ENCODE peak calls at places on chromosome 22, in seven cellular contexts. U is dorsolateral prefrontal cortex, N is AG10803, I is foreskin fibroblast, B is tibial nerve, P is cardiac muscle cell, G is fibroblast of lung. W is an unnamed sample.

GRCh38 chr22:31308181-31308580 is 15.9 kb upstream of the PIK3IP1 start:
- DNase-seq in B (no peak), N (no peak), G (no peak), I (no peak), U (no peak), P (no peak), W (no peak)

GRCh38 chr22:37193629-37194191 is 5.7 kb upstream of the C1QTNF6 start:
- DNase-seq in G (no peak), N (peak; percentile 17), U (no peak), P (no peak), B (no peak), I (no peak), W (no peak)

GRCh38 chr22:37176464-37177061 is 11.5 kb downstream of the C1QTNF6 start:
- DNase-seq in N (peak; percentile 92), B (peak; percentile 69), I (peak; percentile 83), G (peak; percentile 86), P (no peak), U (no peak), W (peak; percentile 24)

GRCh38 chr22:32917577-32918375 is 116.3 kb downstream of the TIMP3 start:
- DNase-seq in I (no peak), G (no peak), B (no peak), U (no peak), N (no peak), P (peak; percentile 29), W (no peak)

GRCh38 chr22:49182416-49182815 is 645.3 kb downstream of the BRD1 start:
- DNase-seq in G (no peak), B (no peak), I (no peak), P (no peak), N (no peak), U (no peak), W (no peak)

GRCh38 chr22:49352361-49353169 is 475.1 kb downstream of the BRD1 start:
- DNase-seq in G (no peak), U (no peak), P (no peak), N (no peak), I (no peak), B (no peak), W (no peak)

GRCh38 chr22:46107089-46107664 is 43.1 kb upstream of the PPARA start:
- DNase-seq in U (peak; percentile 75), G (no peak), N (no peak), B (no peak), I (no peak), P (no peak), W (no peak)

GRCh38 chr22:47299879-47300697 is 537.6 kb downstream of the TBC1D22A start:
- DNase-seq in B (no peak), P (no peak), G (no peak), U (no peak), I (no peak), N (no peak), W (no peak)

GRCh38 chr22:24831678-24832077 is 25.7 kb downstream of the SGSM1 start:
- DNase-seq in U (no peak), B (no peak), N (no peak), P (no peak), I (no peak), G (no peak), W (no peak)

GRCh38 chr22:33018232-33018864 is 39.8 kb downstream of the SYN3 start:
- DNase-seq in P (peak; percentile 66), U (peak; percentile 29), B (peak; percentile 76), N (peak; percentile 40), I (no peak), G (peak; percentile 45), W (no peak)

GRCh38 chr22:46941958-46942815 is 179.7 kb downstream of the TBC1D22A start:
- DNase-seq in G (no peak), P (no peak), I (no peak), U (no peak), B (peak; percentile 21), N (peak; percentile 44), W (peak; percentile 22)

GRCh38 chr22:35961480-35961902 is 67.1 kb downstream of the RBFOX2 start:
- DNase-seq in I (peak; percentile 84), B (no peak), N (peak; percentile 82), U (peak; percentile 82), P (peak; percentile 45), G (peak; percentile 66), W (peak; percentile 64)

GRCh38 chr22:30267382-30268302 is 991 bp upstream of the OSM start:
- DNase-seq in G (no peak), B (no peak), I (no peak), N (no peak), P (no peak), U (no peak), W (no peak)

GRCh38 chr22:21624120-21624879 is 5.5 kb downstream of the YDJC start:
- DNase-seq in U (peak; percentile 35), P (peak; percentile 37), G (peak; percentile 38), I (peak; percentile 22), N (no peak), B (no peak), W (no peak)

GRCh38 chr22:37273846-37274225 is 8.5 kb upstream of the CYTH4 start:
- DNase-seq in I (no peak), P (no peak), U (no peak), G (no peak), N (no peak), B (no peak), W (no peak)

GRCh38 chr22:45329536-45329936 is 19.8 kb downstream of the FAM118A start:
- DNase-seq in I (no peak), N (peak; percentile 23), P (no peak), B (no peak), G (no peak), U (peak; percentile 67), W (no peak)

GRCh38 chr22:46295277-46295971 is 1.2 kb upstream of the GTSE1 start:
- DNase-seq in I (no peak), P (no peak), N (no peak), B (no peak), G (no peak), U (no peak), W (no peak)

GRCh38 chr22:39090426-39091064 is 6.5 kb upstream of the APOBEC3H start:
- DNase-seq in B (no peak), P (no peak), I (no peak), U (no peak), G (no peak), N (no peak), W (no peak)
- H3K4me3 ChIP-seq in B (no peak overlapping the region), P (no peak overlapping the region), I (no peak overlapping the region), U (no peak overlapping the region), G (no peak overlapping the region), N (no peak overlapping the region), W (no peak overlapping the region)

DNA sequence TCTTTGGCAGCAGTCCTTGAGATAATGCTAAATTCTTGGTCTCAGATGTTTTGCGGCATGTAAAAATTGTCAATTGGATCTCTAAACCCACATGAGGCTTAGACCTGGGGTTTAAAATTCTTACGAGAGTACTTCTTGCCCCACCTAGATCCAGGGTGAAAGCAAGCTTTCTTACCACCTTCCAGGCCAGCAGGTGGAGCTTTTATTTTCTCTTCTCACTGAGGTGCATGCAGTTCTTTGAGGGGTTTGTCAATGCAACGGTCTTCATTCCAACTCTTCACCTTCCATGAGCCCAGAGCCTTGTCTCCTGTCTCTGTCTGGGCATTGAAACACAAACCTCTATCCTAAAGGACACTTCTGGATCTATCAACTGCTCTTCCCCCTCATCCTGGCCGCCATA is 154.1 kb downstream of the MYO18B start:
- DNase-seq in B (no peak), P (no peak), I (no peak), G (no peak), N (no peak), U (no peak), W (no peak)
- TF ChIP-seq CTCF in B (no peak), P (no peak), I (no peak), G (no peak), N (no peak), U (no peak), W (no peak)

DNA sequence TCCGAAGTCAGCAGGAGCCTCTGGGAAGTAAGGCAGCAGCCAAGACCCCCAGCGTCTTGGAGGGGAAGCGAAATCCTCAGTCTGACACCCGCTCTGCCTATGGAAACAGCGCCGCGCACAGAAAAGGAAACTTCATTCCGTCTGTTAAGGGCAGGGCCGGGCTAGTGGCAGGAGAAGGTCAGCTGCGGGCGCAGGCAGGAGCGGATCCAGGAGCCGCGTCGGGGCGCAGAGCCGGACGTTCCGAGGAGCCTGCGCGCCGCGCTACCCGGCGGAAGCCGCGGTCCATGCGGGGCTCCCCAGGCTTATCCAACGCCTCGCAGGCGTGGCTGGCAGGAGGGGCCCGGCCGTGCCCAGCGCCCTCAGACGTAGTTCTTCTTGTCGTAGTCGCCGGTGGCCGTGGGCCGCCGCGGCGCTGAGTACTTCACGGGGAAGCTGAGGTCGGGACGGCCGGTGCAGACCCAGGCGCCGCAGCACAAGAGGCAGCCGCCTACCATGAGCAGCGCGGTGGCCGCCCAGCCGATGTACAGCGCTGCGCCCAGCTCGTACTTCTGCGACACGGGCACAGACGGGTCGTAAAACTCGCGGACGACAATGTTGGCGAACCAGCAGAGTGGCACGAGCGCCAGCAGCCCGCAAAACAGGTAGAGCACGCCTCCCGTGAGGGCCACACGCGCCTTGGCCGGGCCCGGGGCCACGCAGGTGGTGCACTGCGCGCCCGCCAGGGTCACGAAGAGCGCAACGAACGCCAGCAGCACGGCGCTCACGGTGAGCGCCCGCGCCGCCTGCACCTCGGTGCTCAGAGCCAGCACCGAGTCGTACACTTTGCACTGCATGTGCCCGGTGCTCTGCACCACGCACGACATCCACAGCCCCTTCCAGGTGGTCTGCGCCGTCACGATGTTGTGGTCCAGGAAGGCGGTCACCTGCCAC is 705 bp downstream of the CLDN5 start:
- DNase-seq in I (peak; percentile 29), P (peak; percentile 52), G (peak; percentile 26), U (no peak), N (peak; percentile 23), B (no peak), W (no peak)
- H3K4me3 ChIP-seq in I (peak overlapping the region; percentile 22), P (peak overlapping the region; percentile 24), G (no peak overlapping the region), U (peak overlapping the region; percentile 62), N (peak overlapping the region; percentile 9), B (peak overlapping the region; percentile 43), W (peak overlapping the region; percentile 37)

DNA sequence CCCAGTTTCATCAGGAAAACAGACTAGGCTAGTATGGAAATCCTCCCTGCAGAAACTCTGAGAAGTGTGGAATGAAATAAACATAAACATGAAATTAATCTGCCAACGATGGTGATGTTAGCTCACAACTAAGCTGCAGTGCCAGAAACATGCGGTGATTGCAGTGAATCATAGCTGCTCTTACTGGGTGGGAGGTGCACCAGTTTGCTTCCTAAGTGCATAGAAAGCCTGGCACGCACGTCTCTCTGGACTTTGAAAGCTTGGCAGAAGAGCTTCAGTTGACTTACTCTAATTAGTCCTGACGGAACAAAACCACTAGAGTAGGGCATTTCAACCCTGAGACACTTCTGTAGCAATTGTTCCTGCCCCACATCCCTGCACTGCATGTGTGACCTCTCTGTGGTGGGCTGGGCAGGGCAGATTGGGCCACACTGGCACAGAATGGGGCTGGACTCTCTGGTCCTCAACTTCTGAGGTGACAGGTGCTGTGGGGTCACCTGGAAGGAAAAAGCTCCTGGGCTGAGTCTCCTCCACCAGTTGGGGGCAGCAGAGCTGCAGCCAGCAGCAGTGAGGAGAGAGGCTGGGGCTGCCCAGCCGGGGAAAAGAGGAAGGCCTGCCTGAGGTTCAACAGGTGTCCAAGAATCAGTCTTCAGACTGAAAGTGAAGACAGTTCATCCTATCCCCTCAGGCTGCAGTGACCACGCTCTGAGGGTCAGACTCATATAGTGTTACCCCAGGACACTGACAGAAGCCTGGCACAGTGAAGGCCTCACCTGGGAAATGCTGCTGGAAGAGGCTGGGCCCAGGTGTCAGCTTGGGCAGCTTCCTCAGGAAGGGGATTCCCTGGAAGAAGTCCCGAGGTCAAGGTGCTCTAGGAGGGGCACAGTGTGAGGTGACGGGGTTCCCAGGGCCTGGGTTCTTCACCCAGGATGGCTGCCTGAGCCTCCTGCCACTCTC is 40.5 kb downstream of the GGTLC2 start:
- DNase-seq in U (no peak), P (no peak), N (peak; percentile 76), B (no peak), G (peak; percentile 90), I (peak; percentile 84), W (peak; percentile 43)
- TF ChIP-seq CTCF in U (no peak), P (peak; percentile 63), N (peak; percentile 28), B (no peak), G (peak; percentile 50), I (peak; percentile 36), W (peak; percentile 44)

GRCh38 chr22:41543854-41544670 is at the start of gene POLR3H:
- DNase-seq in N (peak; percentile 97), I (peak; percentile 98), P (peak; percentile 99), B (peak; percentile 97), G (peak; percentile 96), U (peak; percentile 99), W (peak; percentile 92)
- H3K4me3 ChIP-seq in N (peak within 1 kb of the TSS; percentile 71), I (peak within 1 kb of the TSS; percentile 71), P (peak within 1 kb of the TSS; percentile 60), B (peak within 1 kb of the TSS; percentile 90), G (peak within 1 kb of the TSS; percentile 70), U (peak within 1 kb of the TSS; percentile 73), W (peak within 1 kb of the TSS; percentile 75)